ENCODE peak calls at places on chromosomes 12 and 14, in nine cellular contexts. One of them, this sample, is unnamed.
A peak's percentile ranks its signal among the peaks of the same experiment; 100 is the strongest.

GRCh38 chr14:52790756-52791203 is 627 bp downstream of the GNPNAT1 start:
- DNase-seq in neuronal stem cell: no peak
- DNase-seq in left lung: no peak
- DNase-seq in body of pancreas: no peak
- DNase-seq in right cardiac atrium: no peak
- DNase-seq in spleen: no peak
- DNase-seq in uterus: no peak
- DNase-seq in aorta: no peak
- DNase-seq in MM.1S: no peak
- DNase-seq in this sample: no peak

GRCh38 chr12:124599074-124599999 is 31.9 kb upstream of the NCOR2 start:
- DNase-seq in neuronal stem cell: no peak
- DNase-seq in left lung: no peak
- DNase-seq in body of pancreas: no peak
- DNase-seq in right cardiac atrium: no peak
- DNase-seq in spleen: no peak
- DNase-seq in uterus: no peak
- DNase-seq in aorta: no peak
- DNase-seq in MM.1S: no peak
- DNase-seq in this sample: no peak

GRCh38 chr14:31867570-31867969 is 209.5 kb upstream of the ARHGAP5 start:
- DNase-seq in neuronal stem cell: no peak
- DNase-seq in left lung: no peak
- DNase-seq in body of pancreas: no peak
- DNase-seq in right cardiac atrium: no peak
- DNase-seq in spleen: no peak
- DNase-seq in uterus: no peak
- DNase-seq in aorta: no peak
- DNase-seq in MM.1S: no peak
- DNase-seq in this sample: no peak

GRCh38 chr12:25241171-25242020 is 9.3 kb downstream of the KRAS start:
- DNase-seq in neuronal stem cell: no peak
- DNase-seq in left lung: no peak
- DNase-seq in body of pancreas: no peak
- DNase-seq in right cardiac atrium: no peak
- DNase-seq in spleen: no peak
- DNase-seq in uterus: no peak
- DNase-seq in aorta: no peak
- DNase-seq in MM.1S: peak; percentile 73
- DNase-seq in this sample: no peak

GRCh38 chr12:126362964-126363363 is 1297.7 kb downstream of the AACS start:
- DNase-seq in neuronal stem cell: no peak
- DNase-seq in left lung: no peak
- DNase-seq in body of pancreas: no peak
- DNase-seq in right cardiac atrium: no peak
- DNase-seq in spleen: no peak
- DNase-seq in uterus: no peak
- DNase-seq in aorta: no peak
- DNase-seq in MM.1S: no peak
- DNase-seq in this sample: no peak

GRCh38 chr14:74275265-74275841 is 27.4 kb downstream of the ABCD4 start:
- DNase-seq in neuronal stem cell: no peak
- DNase-seq in left lung: no peak
- DNase-seq in body of pancreas: no peak
- DNase-seq in right cardiac atrium: no peak
- DNase-seq in spleen: no peak
- DNase-seq in uterus: no peak
- DNase-seq in aorta: no peak
- DNase-seq in MM.1S: no peak
- DNase-seq in this sample: peak; percentile 37

GRCh38 chr12:41563044-41563443 is 374.9 kb downstream of the PDZRN4 start:
- DNase-seq in neuronal stem cell: no peak
- DNase-seq in left lung: no peak
- DNase-seq in body of pancreas: no peak
- DNase-seq in right cardiac atrium: no peak
- DNase-seq in spleen: no peak
- DNase-seq in uterus: no peak
- DNase-seq in aorta: no peak
- DNase-seq in MM.1S: no peak
- DNase-seq in this sample: no peak

GRCh38 chr12:128795530-128796361 is 28.0 kb downstream of the SLC15A4 start:
- DNase-seq in neuronal stem cell: no peak
- DNase-seq in left lung: no peak
- DNase-seq in body of pancreas: no peak
- DNase-seq in right cardiac atrium: no peak
- DNase-seq in spleen: peak; percentile 87
- DNase-seq in uterus: no peak
- DNase-seq in aorta: no peak
- DNase-seq in MM.1S: no peak
- DNase-seq in this sample: peak; percentile 40

GRCh38 chr14:61561144-61561543 is 134.2 kb upstream of the HIF1A start:
- DNase-seq in neuronal stem cell: no peak
- DNase-seq in left lung: no peak
- DNase-seq in body of pancreas: no peak
- DNase-seq in right cardiac atrium: no peak
- DNase-seq in spleen: no peak
- DNase-seq in uterus: no peak
- DNase-seq in aorta: no peak
- DNase-seq in MM.1S: no peak
- DNase-seq in this sample: no peak

GRCh38 chr12:122980192-122981035 is at the start of gene ARL6IP4:
- DNase-seq in neuronal stem cell: peak; percentile 51
- DNase-seq in left lung: peak; percentile 94
- DNase-seq in body of pancreas: peak; percentile 66
- DNase-seq in right cardiac atrium: peak; percentile 87
- DNase-seq in spleen: peak; percentile 95
- DNase-seq in uterus: peak; percentile 61
- DNase-seq in aorta: peak; percentile 82
- DNase-seq in MM.1S: peak; percentile 54
- DNase-seq in this sample: peak; percentile 89

GRCh38 chr12:20792971-20793370 is 17.5 kb upstream of the SLCO1B3 start:
- DNase-seq in neuronal stem cell: no peak
- DNase-seq in left lung: no peak
- DNase-seq in body of pancreas: no peak
- DNase-seq in right cardiac atrium: no peak
- DNase-seq in spleen: no peak
- DNase-seq in uterus: no peak
- DNase-seq in aorta: no peak
- DNase-seq in MM.1S: no peak
- DNase-seq in this sample: no peak

DNA sequence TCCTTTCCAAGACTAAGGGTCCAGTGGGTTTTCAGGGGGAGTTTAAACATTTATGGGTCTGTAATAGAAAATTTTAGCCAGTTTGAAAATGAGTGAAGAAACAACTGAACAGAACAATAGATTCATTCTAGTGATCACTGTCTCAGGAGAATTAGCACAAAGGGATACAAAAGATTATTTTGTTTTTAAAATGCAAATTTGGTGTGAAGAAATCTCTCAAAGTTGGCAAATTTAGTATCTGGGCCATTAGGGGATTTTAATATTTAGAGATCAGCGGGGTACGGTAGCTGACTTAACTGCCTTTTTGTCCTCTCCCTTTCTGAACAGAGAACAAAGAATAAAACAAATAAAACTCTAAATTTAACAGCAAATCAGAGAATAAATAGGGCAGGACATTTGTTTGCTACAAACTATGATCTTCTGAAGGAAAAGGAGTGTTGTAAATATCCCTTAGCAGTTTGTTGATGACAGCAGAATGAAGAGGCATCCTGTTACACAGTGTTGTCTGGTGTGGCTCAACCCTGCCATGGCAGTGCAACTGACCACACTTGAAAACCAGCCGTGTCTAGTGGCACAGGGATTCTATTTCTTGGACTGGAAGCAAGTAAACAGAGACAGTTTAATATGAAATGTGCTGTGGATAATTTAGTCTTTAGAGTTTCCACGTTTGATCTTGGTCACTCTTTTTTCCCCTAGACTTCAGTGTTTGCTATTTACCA is 46.3 kb upstream of the LRTM2 start:
- DNase-seq in neuronal stem cell: no peak
- DNase-seq in left lung: no peak
- DNase-seq in body of pancreas: no peak
- DNase-seq in right cardiac atrium: no peak
- DNase-seq in spleen: no peak
- DNase-seq in uterus: no peak
- DNase-seq in aorta: no peak
- DNase-seq in MM.1S: no peak
- DNase-seq in this sample: no peak
- H3K4me1 ChIP-seq in neuronal stem cell: peaks cover 9% of the 10 kb centered on the region
- H3K4me1 ChIP-seq in left lung: no peaks in the 10 kb centered on the region
- H3K4me1 ChIP-seq in body of pancreas: peaks cover 15% of the 10 kb centered on the region
- H3K4me1 ChIP-seq in right cardiac atrium: peaks cover 8% of the 10 kb centered on the region
- H3K4me1 ChIP-seq in spleen: no peaks in the 10 kb centered on the region
- H3K4me1 ChIP-seq in uterus: no peaks in the 10 kb centered on the region
- H3K4me1 ChIP-seq in aorta: no peaks in the 10 kb centered on the region
- H3K4me1 ChIP-seq in MM.1S: no peaks in the 10 kb centered on the region
- H3K4me1 ChIP-seq in this sample: peaks cover 4% of the 10 kb centered on the region

DNA sequence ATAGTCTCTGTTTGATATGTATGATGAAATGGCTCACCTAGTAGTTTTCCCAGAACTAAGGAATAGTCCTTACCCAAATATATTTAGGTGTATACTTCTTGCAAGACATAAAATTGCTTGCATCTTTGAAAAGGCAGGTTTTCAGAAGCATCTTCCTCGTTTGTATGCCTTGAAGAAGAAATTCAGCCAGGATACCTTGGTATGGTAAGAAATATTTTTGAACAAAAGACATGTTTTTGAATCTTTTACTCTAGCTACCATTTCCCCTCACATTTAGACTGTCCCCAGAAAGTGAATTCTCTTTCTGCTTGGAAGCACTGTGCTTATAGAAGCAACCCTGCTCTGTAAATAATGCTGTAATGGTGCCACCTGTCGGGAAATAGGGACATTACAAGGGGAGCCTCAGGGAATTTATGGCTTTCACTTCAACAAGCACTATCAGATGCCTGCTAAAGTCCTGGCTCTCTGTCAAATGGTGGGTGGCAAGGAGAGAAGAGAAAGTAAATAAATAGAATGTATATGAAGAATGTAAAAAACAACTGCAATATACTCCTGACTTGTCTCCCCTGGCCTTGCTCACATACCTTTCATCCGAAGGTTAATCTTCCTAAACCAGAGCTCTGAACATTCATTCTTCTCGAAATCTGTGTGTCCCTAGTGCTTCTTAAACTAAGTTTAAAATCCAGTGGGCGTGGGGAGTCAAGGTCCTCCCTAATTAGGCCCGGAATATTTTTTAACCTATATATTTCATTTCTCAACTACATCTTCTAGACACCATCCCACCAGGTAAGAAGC is 6.1 kb downstream of the CCDC184 start:
- DNase-seq in neuronal stem cell: peak; percentile 80
- DNase-seq in left lung: no peak
- DNase-seq in body of pancreas: peak; percentile 74
- DNase-seq in right cardiac atrium: no peak
- DNase-seq in spleen: no peak
- DNase-seq in uterus: peak; percentile 59
- DNase-seq in aorta: peak; percentile 60
- DNase-seq in MM.1S: peak; percentile 71
- DNase-seq in this sample: no peak
- H3K27me3 ChIP-seq in neuronal stem cell: peaks cover 13% of the 10 kb centered on the region
- H3K27me3 ChIP-seq in left lung: peaks cover 22% of the 10 kb centered on the region
- H3K27me3 ChIP-seq in body of pancreas: no peaks in the 10 kb centered on the region
- H3K27me3 ChIP-seq in right cardiac atrium: no peaks in the 10 kb centered on the region
- H3K27me3 ChIP-seq in spleen: peaks cover 7% of the 10 kb centered on the region
- H3K27me3 ChIP-seq in uterus: no peaks in the 10 kb centered on the region
- H3K27me3 ChIP-seq in aorta: no peaks in the 10 kb centered on the region
- H3K27me3 ChIP-seq in MM.1S: peaks cover 11% of the 10 kb centered on the region
- H3K27me3 ChIP-seq in this sample: peaks cover 10% of the 10 kb centered on the region

DNA sequence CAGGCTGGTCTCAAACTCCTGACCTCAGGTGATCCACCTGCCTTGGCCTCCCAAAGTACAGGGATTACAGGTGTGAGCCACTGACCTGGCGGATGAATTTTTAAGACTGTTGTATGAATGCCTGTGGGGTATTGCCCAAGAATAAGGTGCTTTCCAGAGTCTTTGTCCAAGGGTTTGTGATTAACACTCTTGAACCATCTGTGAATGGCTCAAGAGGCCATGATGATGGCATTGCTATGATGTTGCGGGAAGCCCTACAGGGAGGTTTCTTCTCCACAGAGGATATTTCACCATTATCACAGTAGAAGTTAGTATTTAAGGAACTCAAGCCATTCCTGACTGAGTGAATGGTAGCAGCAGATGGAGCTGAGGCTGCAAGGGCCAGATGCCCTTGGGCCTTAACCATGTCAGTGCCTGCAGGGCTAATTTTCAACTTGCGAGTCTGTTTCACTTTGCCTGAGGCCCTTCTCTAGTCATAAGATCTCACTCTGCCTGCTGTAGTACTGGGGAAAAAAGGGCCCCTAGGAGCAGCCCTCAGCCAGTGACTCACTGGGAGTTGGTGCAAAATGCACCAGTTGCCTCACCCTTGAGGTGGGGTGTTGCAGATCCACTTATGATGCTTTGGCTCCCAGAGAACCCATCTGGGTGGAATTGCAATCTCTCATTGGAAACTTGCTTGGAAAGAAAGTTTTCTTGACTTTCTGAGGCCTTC is 108.6 kb upstream of the FLRT2 start:
- DNase-seq in neuronal stem cell: no peak
- DNase-seq in left lung: no peak
- DNase-seq in body of pancreas: no peak
- DNase-seq in right cardiac atrium: no peak
- DNase-seq in spleen: no peak
- DNase-seq in uterus: no peak
- DNase-seq in aorta: no peak
- DNase-seq in MM.1S: no peak
- DNase-seq in this sample: no peak
- H3K4me1 ChIP-seq in neuronal stem cell: no peaks in the 10 kb centered on the region
- H3K4me1 ChIP-seq in left lung: no peaks in the 10 kb centered on the region
- H3K4me1 ChIP-seq in body of pancreas: peaks cover 7% of the 10 kb centered on the region
- H3K4me1 ChIP-seq in right cardiac atrium: peaks cover under 1% of the 10 kb centered on the region
- H3K4me1 ChIP-seq in spleen: no peaks in the 10 kb centered on the region
- H3K4me1 ChIP-seq in uterus: no peaks in the 10 kb centered on the region
- H3K4me1 ChIP-seq in aorta: peaks cover 2% of the 10 kb centered on the region
- H3K4me1 ChIP-seq in MM.1S: no peaks in the 10 kb centered on the region
- H3K4me1 ChIP-seq in this sample: no peaks in the 10 kb centered on the region

GRCh38 chr14:81430284-81430683 is 30.2 kb upstream of the STON2 start:
- DNase-seq in neuronal stem cell: no peak
- DNase-seq in left lung: no peak
- DNase-seq in body of pancreas: no peak
- DNase-seq in right cardiac atrium: no peak
- DNase-seq in spleen: no peak
- DNase-seq in uterus: no peak
- DNase-seq in aorta: no peak
- DNase-seq in MM.1S: no peak
- DNase-seq in this sample: no peak

GRCh38 chr14:81434230-81434629 is 34.1 kb upstream of the STON2 start:
- DNase-seq in neuronal stem cell: no peak
- DNase-seq in left lung: no peak
- DNase-seq in body of pancreas: no peak
- DNase-seq in right cardiac atrium: no peak
- DNase-seq in spleen: no peak
- DNase-seq in uterus: no peak
- DNase-seq in aorta: no peak
- DNase-seq in MM.1S: no peak
- DNase-seq in this sample: no peak

GRCh38 chr14:81435048-81435577 is 35.0 kb upstream of the STON2 start:
- DNase-seq in neuronal stem cell: no peak
- DNase-seq in left lung: no peak
- DNase-seq in body of pancreas: no peak
- DNase-seq in right cardiac atrium: no peak
- DNase-seq in spleen: no peak
- DNase-seq in uterus: no peak
- DNase-seq in aorta: no peak
- DNase-seq in MM.1S: no peak
- DNase-seq in this sample: no peak

GRCh38 chr14:81433378-81433777 is 33.3 kb upstream of the STON2 start:
- DNase-seq in neuronal stem cell: no peak
- DNase-seq in left lung: no peak
- DNase-seq in body of pancreas: no peak
- DNase-seq in right cardiac atrium: no peak
- DNase-seq in spleen: no peak
- DNase-seq in uterus: no peak
- DNase-seq in aorta: no peak
- DNase-seq in MM.1S: no peak
- DNase-seq in this sample: no peak

GRCh38 chr14:81432171-81432570 is 32.0 kb upstream of the STON2 start:
- DNase-seq in neuronal stem cell: no peak
- DNase-seq in left lung: no peak
- DNase-seq in body of pancreas: no peak
- DNase-seq in right cardiac atrium: no peak
- DNase-seq in spleen: no peak
- DNase-seq in uterus: no peak
- DNase-seq in aorta: no peak
- DNase-seq in MM.1S: no peak
- DNase-seq in this sample: no peak
- H3K27me3 ChIP-seq in neuronal stem cell: peaks cover 6% of the 10 kb centered on the region
- H3K27me3 ChIP-seq in left lung: peaks cover 90% of the 10 kb centered on the region
- H3K27me3 ChIP-seq in body of pancreas: no peaks in the 10 kb centered on the region
- H3K27me3 ChIP-seq in right cardiac atrium: no peaks in the 10 kb centered on the region
- H3K27me3 ChIP-seq in spleen: peaks cover 50% of the 10 kb centered on the region
- H3K27me3 ChIP-seq in uterus: no peaks in the 10 kb centered on the region
- H3K27me3 ChIP-seq in aorta: no peaks in the 10 kb centered on the region
- H3K27me3 ChIP-seq in MM.1S: no peaks in the 10 kb centered on the region
- H3K27me3 ChIP-seq in this sample: peaks cover 14% of the 10 kb centered on the region